ENCODE peak calls at places on chromosome 7, in six cellular contexts. G is WERI-Rb-1, S is colonic mucosa, N is neural progenitor cell, J is kidney epithelial cell, Y is uterus. C is an unnamed sample.

GRCh38 chr7:97270280-97270679 is 152.8 kb downstream of the SDHAF3 start:
- DNase-seq in G (no peak), S (no peak), N (no peak), J (no peak), Y (no peak), C (no peak)

GRCh38 chr7:45663167-45663921 is 89.2 kb downstream of the ADCY1 start:
- DNase-seq in G (no peak), S (peak; percentile 32), N (peak; percentile 52), J (no peak), Y (no peak), C (no peak)

GRCh38 chr7:149053885-149054284 is 25.6 kb upstream of the PDIA4 start:
- DNase-seq in G (no peak), S (no peak), N (no peak), J (no peak), Y (no peak), C (no peak)

GRCh38 chr7:151081170-151082101 is 827 bp upstream of the FASTK start:
- DNase-seq in G (no peak), S (peak; percentile 61), N (peak; percentile 58), J (no peak), Y (peak; percentile 43), C (no peak)

GRCh38 chr7:158419238-158419785 is 168.3 kb downstream of the PTPRN2 start:
- DNase-seq in G (no peak), S (no peak), N (no peak), J (no peak), Y (no peak), C (no peak)

GRCh38 chr7:81111781-81112540 is 193.1 kb upstream of the SEMA3C start:
- DNase-seq in G (no peak), S (no peak), N (no peak), J (peak; percentile 10), Y (no peak), C (peak; percentile 10)

GRCh38 chr7:128201067-128201689 is 39.9 kb upstream of the LEP start:
- DNase-seq in G (peak; percentile 55), S (no peak), N (peak; percentile 91), J (no peak), Y (no peak), C (no peak)

GRCh38 chr7:82468435-82468834 is 24.9 kb upstream of the CACNA2D1 start:
- DNase-seq in G (no peak), S (no peak), N (no peak), J (no peak), Y (no peak), C (no peak)

GRCh38 chr7:4742852-4743251 is 32.6 kb upstream of the AP5Z1 start:
- DNase-seq in G (no peak), S (no peak), N (no peak), J (no peak), Y (no peak), C (no peak)

GRCh38 chr7:52712938-52713337 is 322.5 kb upstream of the POM121L12 start:
- DNase-seq in G (no peak), S (no peak), N (no peak), J (no peak), Y (no peak), C (no peak)

GRCh38 chr7:1085910-1086421 is 1.9 kb upstream of the GPER1 start:
- DNase-seq in G (no peak), S (no peak), N (no peak), J (no peak), Y (no peak), C (no peak)

GRCh38 chr7:1085266-1085665 is 2.6 kb upstream of the GPER1 start:
- DNase-seq in G (no peak), S (no peak), N (no peak), J (no peak), Y (no peak), C (no peak)

GRCh38 chr7:1087952-1088920 is at the start of gene GPER1:
- DNase-seq in G (no peak), S (peak; percentile 87), N (peak; percentile 80), J (no peak), Y (peak; percentile 56), C (no peak)

GRCh38 chr7:1087462-1087809 is 477 bp upstream of the GPER1 start:
- DNase-seq in G (no peak), S (no peak), N (no peak), J (no peak), Y (no peak), C (no peak)

DNA sequence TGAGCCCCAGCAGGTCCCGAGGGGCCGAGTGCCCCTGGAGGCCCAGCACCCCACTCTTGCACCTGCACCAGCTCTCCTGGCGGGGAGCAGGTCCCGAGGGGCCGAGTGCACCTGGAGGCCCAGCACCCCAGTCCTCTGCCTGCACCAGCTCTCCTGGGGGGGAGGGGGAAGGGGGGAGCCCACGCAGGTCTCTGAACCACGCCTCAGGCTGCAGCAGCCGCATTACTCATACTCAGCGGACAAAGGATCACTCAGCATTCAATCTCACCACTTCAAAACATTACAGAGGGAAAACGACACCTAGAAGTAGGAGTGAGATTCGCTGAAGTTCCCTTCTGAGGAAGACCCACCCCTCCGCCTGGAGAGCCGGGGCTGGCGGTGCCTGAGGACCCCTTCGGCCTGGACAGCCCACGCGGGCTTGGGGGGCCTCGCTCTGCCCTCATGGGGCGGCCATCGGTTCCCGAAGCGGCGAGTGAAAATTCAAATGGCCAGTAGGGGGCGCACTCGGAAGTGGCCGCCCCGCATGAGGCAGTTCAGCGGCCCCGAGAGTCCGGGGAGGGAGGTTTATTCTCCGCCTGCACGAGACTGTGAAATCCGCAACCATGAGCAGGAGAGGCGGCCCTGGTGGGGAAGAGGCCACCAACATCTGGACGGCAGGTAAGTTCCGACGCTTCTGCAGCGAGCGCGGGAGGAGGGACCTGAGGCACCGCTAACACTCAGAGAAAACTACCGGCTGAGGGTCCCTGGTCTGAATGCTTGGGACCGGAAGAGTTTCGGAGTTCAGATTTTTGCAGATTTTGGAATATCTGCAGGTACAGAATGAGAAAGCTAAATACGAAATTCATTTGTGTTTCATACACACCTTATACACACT is 1.1 kb upstream of the GPER1 start:
- DNase-seq in G (peak; percentile 72), S (peak; percentile 85), N (peak; percentile 85), J (no peak), Y (peak; percentile 74), C (no peak)
- TF ChIP-seq CTCF in G (peak; percentile 72), S (peak; percentile 82), N (peak; percentile 93), J (peak; percentile 87), Y (peak; percentile 78), C (peak; percentile 89)

GRCh38 chr7:26292768-26293560 is 1.3 kb downstream of the SNX10 start:
- DNase-seq in G (peak; percentile 37), S (no peak), N (peak; percentile 30), J (no peak), Y (peak; percentile 50), C (no peak)

GRCh38 chr7:26293569-26294308 is 2.1 kb downstream of the SNX10 start:
- DNase-seq in G (no peak), S (no peak), N (no peak), J (no peak), Y (no peak), C (no peak)

GRCh38 chr7:26291699-26292538 is at the start of gene SNX10:
- DNase-seq in G (peak; percentile 83), S (peak; percentile 67), N (peak; percentile 88), J (no peak), Y (peak; percentile 60), C (no peak)

GRCh38 chr7:26295015-26295414 is 3.4 kb downstream of the SNX10 start:
- DNase-seq in G (no peak), S (no peak), N (no peak), J (no peak), Y (no peak), C (no peak)

GRCh38 chr7:26291251-26291650 is 411 bp upstream of the SNX10 start:
- DNase-seq in G (no peak), S (no peak), N (no peak), J (no peak), Y (no peak), C (no peak)
- H3K4me3 ChIP-seq in G (peak overlapping the region; percentile 68), S (peak overlapping the region; percentile 64), N (peak overlapping the region; percentile 81), J (peak overlapping the region; percentile 62), Y (peak overlapping the region; percentile 47), C (no peak overlapping the region)

DNA sequence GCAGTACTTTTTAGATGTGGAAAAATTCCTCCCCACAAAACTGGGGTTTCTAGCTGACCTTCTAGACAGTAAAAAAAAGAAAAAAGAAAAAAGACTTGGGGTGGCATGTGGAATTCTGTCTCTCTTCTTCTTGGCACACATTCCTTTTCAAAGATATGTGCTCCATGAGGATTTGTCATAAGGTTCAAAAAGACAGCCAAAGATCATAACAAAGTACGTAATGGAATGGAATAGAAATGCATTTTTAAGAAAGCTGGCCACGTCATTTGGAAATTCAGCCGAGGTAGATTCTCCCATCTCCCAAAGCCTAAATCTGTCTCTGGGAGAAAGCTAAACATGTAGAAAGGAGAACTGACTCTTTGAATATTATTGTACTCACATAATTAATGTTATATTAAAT is 381.3 kb upstream of the NFE2L3 start:
- DNase-seq in G (no peak), S (no peak), N (no peak), J (no peak), Y (no peak), C (no peak)
- H3K36me3 ChIP-seq in G (no peaks in the 10 kb centered on the region), S (no peaks in the 10 kb centered on the region), N (no peaks in the 10 kb centered on the region), J (no peaks in the 10 kb centered on the region), Y (no peaks in the 10 kb centered on the region), C (no peaks in the 10 kb centered on the region)

DNA sequence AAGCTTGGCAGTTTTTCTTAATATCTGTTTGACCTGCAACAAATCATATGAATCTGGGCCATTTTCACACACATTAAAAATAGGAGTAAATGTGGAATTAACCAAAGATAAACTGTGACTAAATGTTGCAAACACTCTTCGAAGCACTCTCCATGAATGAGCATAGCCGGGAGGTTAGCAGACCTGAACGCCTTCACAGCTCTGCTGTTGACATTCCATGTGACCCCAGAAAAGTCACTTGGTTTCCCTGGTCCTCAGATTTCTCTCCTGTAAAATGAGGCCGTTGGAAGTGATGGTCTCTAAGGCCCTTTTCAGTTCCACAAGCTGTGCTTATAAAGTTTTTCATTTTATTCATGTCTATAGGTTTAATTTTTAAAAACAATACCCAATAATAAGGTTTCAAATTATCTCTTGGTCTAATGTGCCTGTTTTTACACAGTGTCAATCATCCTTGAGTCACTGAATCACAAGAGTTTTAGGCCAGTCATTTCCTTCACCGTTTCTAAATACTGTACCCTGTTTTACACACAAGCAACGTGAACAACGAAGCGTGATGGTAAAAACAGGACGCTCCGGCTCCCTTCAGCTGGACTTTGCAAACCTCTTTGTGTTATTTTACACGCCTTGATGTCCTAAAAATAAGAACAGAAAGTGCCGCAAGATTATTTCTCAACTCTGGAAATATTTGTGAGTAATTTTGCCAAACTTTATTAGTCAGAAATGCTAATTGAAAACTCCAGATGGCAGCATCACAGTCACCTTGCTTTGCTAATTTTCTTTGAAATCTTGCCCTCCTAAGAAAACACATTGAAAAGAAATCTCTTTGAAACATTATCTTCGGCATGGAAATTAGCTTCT is 38.6 kb upstream of the MET start:
- DNase-seq in G (no peak), S (no peak), N (no peak), J (peak; percentile 50), Y (no peak), C (no peak)
- TF ChIP-seq CTCF in G (no peak), S (no peak), N (no peak), J (peak; percentile 13), Y (no peak), C (peak; percentile 19)

GRCh38 chr7:105837765-105838241 is 38.6 kb downstream of the ATXN7L1 start:
- DNase-seq in G (no peak), S (no peak), N (peak; percentile 32), J (no peak), Y (no peak), C (no peak)
- H3K4me3 ChIP-seq in G (no peak overlapping the region), S (no peak overlapping the region), N (peak overlapping the region; percentile 16), J (no peak overlapping the region), Y (no peak overlapping the region), C (no peak overlapping the region)

GRCh38 chr7:55973747-55974250 is 9.4 kb downstream of the NIPSNAP2 start:
- DNase-seq in G (no peak), S (no peak), N (no peak), J (no peak), Y (no peak), C (no peak)
- H3K36me3 ChIP-seq in G (peaks cover 10% of the 10 kb centered on the region), S (no peaks in the 10 kb centered on the region), N (no peaks in the 10 kb centered on the region), J (no peaks in the 10 kb centered on the region), Y (no peaks in the 10 kb centered on the region), C (peaks cover 4% of the 10 kb centered on the region)